ENCODE peak calls at places on chromosomes 4 and X, in five cellular contexts. One of them, this sample, is unnamed.
A peak's percentile ranks its signal among the peaks of the same experiment; 100 is the strongest.

GRCh38 chr4:6362896-6363295 is 93.2 kb downstream of the WFS1 start:
- DNase-seq in prostate gland: no peak
- DNase-seq in psoas muscle: no peak
- DNase-seq in dorsolateral prefrontal cortex: no peak
- DNase-seq in tibial nerve: no peak
- DNase-seq in this sample: no peak

GRCh38 chrX:100995469-100995868 is 26.0 kb downstream of the ARL13A start:
- DNase-seq in prostate gland: no peak
- DNase-seq in tibial nerve: no peak
- DNase-seq in dorsolateral prefrontal cortex: no peak
- DNase-seq in psoas muscle: no peak
- DNase-seq in this sample: no peak

GRCh38 chrX:131741103-131741581 is 197.3 kb downstream of the OR13H1 start:
- DNase-seq in dorsolateral prefrontal cortex: peak; percentile 79
- DNase-seq in psoas muscle: peak; percentile 69
- DNase-seq in tibial nerve: no peak
- DNase-seq in prostate gland: no peak
- DNase-seq in this sample: no peak

GRCh38 chr4:30756553-30756952 is 36.4 kb downstream of the PCDH7 start:
- DNase-seq in dorsolateral prefrontal cortex: no peak
- DNase-seq in tibial nerve: no peak
- DNase-seq in psoas muscle: no peak
- DNase-seq in prostate gland: no peak
- DNase-seq in this sample: no peak

GRCh38 chr4:127505203-127505602 is 127.6 kb upstream of the INTU start:
- DNase-seq in tibial nerve: peak; percentile 16
- DNase-seq in prostate gland: no peak
- DNase-seq in dorsolateral prefrontal cortex: no peak
- DNase-seq in psoas muscle: no peak
- DNase-seq in this sample: no peak

GRCh38 chrX:150752124-150752523 is 58.9 kb downstream of the MTMR1 start:
- DNase-seq in dorsolateral prefrontal cortex: no peak
- DNase-seq in prostate gland: no peak
- DNase-seq in tibial nerve: no peak
- DNase-seq in psoas muscle: no peak
- DNase-seq in this sample: no peak

GRCh38 chr4:185424905-185425599 is 712 bp downstream of the UFSP2 start:
- DNase-seq in prostate gland: peak; percentile 26
- DNase-seq in dorsolateral prefrontal cortex: peak; percentile 11
- DNase-seq in psoas muscle: no peak
- DNase-seq in tibial nerve: no peak
- DNase-seq in this sample: no peak

GRCh38 chrX:128739539-128739938 is 687.3 kb upstream of the ACTRT1 start:
- DNase-seq in tibial nerve: no peak
- DNase-seq in prostate gland: peak; percentile 5
- DNase-seq in dorsolateral prefrontal cortex: no peak
- DNase-seq in psoas muscle: no peak
- DNase-seq in this sample: no peak

GRCh38 chr4:145492376-145492775 is 10.7 kb downstream of the SMAD1 start:
- DNase-seq in tibial nerve: no peak
- DNase-seq in prostate gland: no peak
- DNase-seq in dorsolateral prefrontal cortex: no peak
- DNase-seq in psoas muscle: no peak
- DNase-seq in this sample: no peak

GRCh38 chrX:48580662-48581061 is 6.4 kb downstream of the RBM3 start:
- DNase-seq in dorsolateral prefrontal cortex: no peak
- DNase-seq in tibial nerve: no peak
- DNase-seq in psoas muscle: no peak
- DNase-seq in prostate gland: peak; percentile 15
- DNase-seq in this sample: no peak
- H3K27ac ChIP-seq in dorsolateral prefrontal cortex: no peak overlapping the region
- H3K27ac ChIP-seq in tibial nerve: no peak overlapping the region
- H3K27ac ChIP-seq in psoas muscle: no peak overlapping the region
- H3K27ac ChIP-seq in prostate gland: no peak overlapping the region
- H3K27ac ChIP-seq in this sample: no peak overlapping the region

GRCh38 chr4:18042754-18043153 is 21.2 kb upstream of the LCORL start:
- DNase-seq in tibial nerve: no peak
- DNase-seq in psoas muscle: no peak
- DNase-seq in dorsolateral prefrontal cortex: no peak
- DNase-seq in prostate gland: no peak
- DNase-seq in this sample: no peak
- TF ChIP-seq CTCF in tibial nerve: peak; percentile 8
- TF ChIP-seq CTCF in psoas muscle: no peak
- TF ChIP-seq CTCF in dorsolateral prefrontal cortex: no peak
- TF ChIP-seq CTCF in prostate gland: no peak
- TF ChIP-seq CTCF in this sample: no peak

GRCh38 chrX:99722094-99722493 is 688.0 kb downstream of the PCDH19 start:
- DNase-seq in dorsolateral prefrontal cortex: no peak
- DNase-seq in psoas muscle: no peak
- DNase-seq in prostate gland: no peak
- DNase-seq in tibial nerve: no peak
- DNase-seq in this sample: no peak

GRCh38 chrX:99719140-99719539 is 690.9 kb downstream of the PCDH19 start:
- DNase-seq in psoas muscle: no peak
- DNase-seq in prostate gland: no peak
- DNase-seq in dorsolateral prefrontal cortex: no peak
- DNase-seq in tibial nerve: no peak
- DNase-seq in this sample: no peak

DNA sequence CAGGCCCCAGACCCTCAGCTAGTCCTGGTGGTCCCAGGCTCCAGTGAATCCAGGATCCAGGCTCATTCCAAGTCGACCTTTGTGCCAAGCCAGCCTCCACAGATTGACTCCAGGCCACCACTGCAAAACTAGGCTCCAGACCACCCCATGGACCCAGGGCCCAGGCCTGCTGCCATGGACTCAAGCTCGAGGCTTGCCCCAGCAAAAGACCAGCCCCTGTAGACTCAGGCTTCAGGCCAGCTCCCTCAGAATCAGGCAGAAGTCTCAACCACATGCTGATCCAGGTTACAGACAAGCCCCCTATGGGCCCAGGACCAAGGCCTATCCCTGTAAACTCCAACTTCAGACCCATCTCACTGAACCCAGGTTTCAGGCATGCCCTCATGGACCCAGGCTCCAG is 692.4 kb downstream of the PCDH19 start:
- DNase-seq in dorsolateral prefrontal cortex: no peak
- DNase-seq in tibial nerve: no peak
- DNase-seq in psoas muscle: no peak
- DNase-seq in prostate gland: no peak
- DNase-seq in this sample: no peak
- H3K27ac ChIP-seq in dorsolateral prefrontal cortex: no peak overlapping the region
- H3K27ac ChIP-seq in tibial nerve: no peak overlapping the region
- H3K27ac ChIP-seq in psoas muscle: no peak overlapping the region
- H3K27ac ChIP-seq in prostate gland: no peak overlapping the region
- H3K27ac ChIP-seq in this sample: no peak overlapping the region

DNA sequence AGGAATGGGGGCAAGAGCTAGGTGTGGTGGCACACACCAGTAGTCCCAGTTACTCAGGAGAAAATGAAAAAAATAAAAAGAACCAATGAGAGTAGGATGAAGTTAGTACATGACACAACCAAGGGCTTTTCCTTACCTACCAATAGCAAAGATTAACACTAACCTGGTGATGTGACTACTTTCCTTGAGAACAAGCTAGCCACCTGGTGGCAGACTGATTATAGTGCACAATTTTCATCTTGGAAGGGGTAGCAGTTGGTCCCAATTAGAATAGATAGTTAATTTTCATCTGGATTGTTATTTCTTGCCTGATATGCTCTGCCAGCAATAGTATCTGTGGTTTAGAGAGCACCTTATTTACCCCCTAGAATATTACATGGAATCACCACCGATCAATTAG is 1216.8 kb upstream of the PABPC4L start:
- DNase-seq in tibial nerve: no peak
- DNase-seq in psoas muscle: no peak
- DNase-seq in dorsolateral prefrontal cortex: no peak
- DNase-seq in prostate gland: no peak
- DNase-seq in this sample: no peak
- TF ChIP-seq CTCF in tibial nerve: no peak
- TF ChIP-seq CTCF in psoas muscle: no peak
- TF ChIP-seq CTCF in dorsolateral prefrontal cortex: no peak
- TF ChIP-seq CTCF in prostate gland: no peak
- TF ChIP-seq CTCF in this sample: no peak

GRCh38 chr4:84936123-84936522 is 30.4 kb downstream of the WDFY3 start:
- DNase-seq in prostate gland: no peak
- DNase-seq in psoas muscle: no peak
- DNase-seq in dorsolateral prefrontal cortex: no peak
- DNase-seq in tibial nerve: no peak
- DNase-seq in this sample: no peak

GRCh38 chr4:84940960-84941359 is 25.5 kb downstream of the WDFY3 start:
- DNase-seq in tibial nerve: no peak
- DNase-seq in prostate gland: no peak
- DNase-seq in psoas muscle: no peak
- DNase-seq in dorsolateral prefrontal cortex: no peak
- DNase-seq in this sample: no peak

GRCh38 chr4:84939111-84939510 is 27.4 kb downstream of the WDFY3 start:
- DNase-seq in tibial nerve: no peak
- DNase-seq in psoas muscle: no peak
- DNase-seq in prostate gland: no peak
- DNase-seq in dorsolateral prefrontal cortex: peak; percentile 11
- DNase-seq in this sample: no peak

GRCh38 chr4:84937381-84937977 is 29.0 kb downstream of the WDFY3 start:
- DNase-seq in prostate gland: no peak
- DNase-seq in psoas muscle: no peak
- DNase-seq in dorsolateral prefrontal cortex: no peak
- DNase-seq in tibial nerve: no peak
- DNase-seq in this sample: no peak

DNA sequence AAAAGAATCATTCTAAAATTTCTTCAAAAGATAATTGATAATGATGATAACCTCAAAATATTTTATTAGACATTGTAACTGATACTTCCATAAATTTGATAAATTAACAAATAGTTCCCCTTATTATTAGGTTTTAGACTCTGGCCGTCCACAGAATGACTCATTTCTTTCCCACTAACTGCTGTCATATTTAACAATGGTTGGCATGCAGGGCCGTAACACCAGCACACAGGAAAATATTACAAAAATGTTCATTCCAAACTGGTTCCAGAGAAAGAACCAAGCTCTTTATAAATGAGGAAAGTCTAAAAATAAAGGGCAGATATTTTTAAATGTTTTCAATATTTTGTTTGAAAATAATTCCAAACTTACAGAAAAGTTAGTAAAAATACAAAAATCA is 28.2 kb downstream of the WDFY3 start:
- DNase-seq in dorsolateral prefrontal cortex: no peak
- DNase-seq in prostate gland: no peak
- DNase-seq in psoas muscle: no peak
- DNase-seq in tibial nerve: no peak
- DNase-seq in this sample: no peak
- H3K27ac ChIP-seq in dorsolateral prefrontal cortex: peak overlapping the region; percentile 14
- H3K27ac ChIP-seq in prostate gland: no peak overlapping the region
- H3K27ac ChIP-seq in psoas muscle: no peak overlapping the region
- H3K27ac ChIP-seq in tibial nerve: peak overlapping the region; percentile 65
- H3K27ac ChIP-seq in this sample: no peak overlapping the region

GRCh38 chrX:117508021-117508420 is 608.6 kb downstream of the KLHL13 start:
- DNase-seq in prostate gland: no peak
- DNase-seq in psoas muscle: no peak
- DNase-seq in dorsolateral prefrontal cortex: no peak
- DNase-seq in tibial nerve: no peak
- DNase-seq in this sample: no peak

GRCh38 chrX:117511379-117511778 is 605.2 kb downstream of the KLHL13 start:
- DNase-seq in prostate gland: no peak
- DNase-seq in dorsolateral prefrontal cortex: no peak
- DNase-seq in tibial nerve: no peak
- DNase-seq in psoas muscle: no peak
- DNase-seq in this sample: no peak

DNA sequence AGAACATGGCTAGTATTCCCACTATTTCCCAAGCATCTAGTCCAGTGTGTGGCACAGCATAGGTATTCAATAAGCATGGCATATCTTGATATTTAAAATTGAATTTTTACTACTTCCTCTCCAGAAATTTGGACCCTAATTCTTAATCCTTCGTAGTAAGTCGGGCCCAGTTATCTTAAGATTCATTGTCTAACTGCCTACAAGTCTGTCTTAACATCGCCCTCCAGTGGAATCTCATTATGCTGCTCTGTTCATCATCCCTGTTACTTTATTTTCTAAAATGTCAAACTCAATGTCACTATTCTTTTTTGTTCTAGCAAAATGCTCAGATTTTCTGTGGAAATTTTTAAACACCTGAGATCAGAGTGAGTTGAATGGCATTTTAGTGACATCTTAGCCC is 606.2 kb downstream of the KLHL13 start:
- DNase-seq in prostate gland: no peak
- DNase-seq in tibial nerve: no peak
- DNase-seq in dorsolateral prefrontal cortex: no peak
- DNase-seq in psoas muscle: no peak
- DNase-seq in this sample: no peak
- TF ChIP-seq CTCF in prostate gland: no peak
- TF ChIP-seq CTCF in tibial nerve: no peak
- TF ChIP-seq CTCF in dorsolateral prefrontal cortex: peak; percentile 24
- TF ChIP-seq CTCF in psoas muscle: no peak
- TF ChIP-seq CTCF in this sample: no peak

DNA sequence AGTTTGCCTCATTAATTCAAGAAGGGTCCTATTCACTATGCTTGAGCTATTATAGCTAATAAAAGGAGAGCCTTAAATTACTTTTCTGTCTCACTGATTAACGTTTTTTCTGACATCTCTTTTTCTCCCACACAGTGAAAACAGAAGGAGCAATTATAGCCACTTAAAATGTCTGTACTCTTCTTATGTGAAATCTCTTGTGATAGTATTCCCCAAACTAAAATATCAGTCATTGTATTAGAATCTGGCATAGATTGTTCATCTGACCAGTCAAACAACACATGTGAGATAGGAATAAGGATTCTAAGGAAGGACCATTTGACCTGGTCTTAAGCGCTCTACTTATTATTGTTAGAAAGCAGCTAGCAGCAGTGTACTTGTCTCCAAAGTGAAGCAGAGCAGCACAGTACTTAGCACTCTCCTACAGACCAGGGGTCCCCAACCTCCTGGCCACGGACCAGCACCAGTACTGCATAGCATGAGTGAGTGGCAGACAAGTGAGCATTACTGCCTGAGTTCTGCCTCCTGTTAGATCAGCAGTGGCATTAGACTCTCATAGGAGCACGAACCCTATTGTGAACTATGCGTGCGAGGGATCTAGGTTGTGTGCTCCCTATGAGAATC is 136.1 kb upstream of the SPRY1 start:
- DNase-seq in tibial nerve: no peak
- DNase-seq in prostate gland: no peak
- DNase-seq in dorsolateral prefrontal cortex: no peak
- DNase-seq in psoas muscle: no peak
- DNase-seq in this sample: no peak
- H3K27ac ChIP-seq in tibial nerve: no peak overlapping the region
- H3K27ac ChIP-seq in prostate gland: no peak overlapping the region
- H3K27ac ChIP-seq in dorsolateral prefrontal cortex: no peak overlapping the region
- H3K27ac ChIP-seq in psoas muscle: no peak overlapping the region
- H3K27ac ChIP-seq in this sample: no peak overlapping the region

GRCh38 chr4:37884855-37885487 is 5.9 kb upstream of the TBC1D1 start:
- DNase-seq in tibial nerve: no peak
- DNase-seq in psoas muscle: no peak
- DNase-seq in prostate gland: no peak
- DNase-seq in dorsolateral prefrontal cortex: no peak
- DNase-seq in this sample: no peak

GRCh38 chr4:37885496-37885895 is 5.4 kb upstream of the TBC1D1 start:
- DNase-seq in tibial nerve: no peak
- DNase-seq in dorsolateral prefrontal cortex: no peak
- DNase-seq in psoas muscle: no peak
- DNase-seq in prostate gland: peak; percentile 33
- DNase-seq in this sample: no peak

GRCh38 chr4:37879365-37879764 is 11.5 kb upstream of the TBC1D1 start:
- DNase-seq in prostate gland: no peak
- DNase-seq in psoas muscle: no peak
- DNase-seq in tibial nerve: no peak
- DNase-seq in dorsolateral prefrontal cortex: no peak
- DNase-seq in this sample: no peak

GRCh38 chr4:37882665-37883296 is 8.1 kb upstream of the TBC1D1 start:
- DNase-seq in dorsolateral prefrontal cortex: no peak
- DNase-seq in prostate gland: peak; percentile 41
- DNase-seq in tibial nerve: no peak
- DNase-seq in psoas muscle: no peak
- DNase-seq in this sample: no peak
- TF ChIP-seq CTCF in dorsolateral prefrontal cortex: no peak
- TF ChIP-seq CTCF in prostate gland: no peak
- TF ChIP-seq CTCF in tibial nerve: no peak
- TF ChIP-seq CTCF in psoas muscle: no peak
- TF ChIP-seq CTCF in this sample: no peak

This sample was measured in left lung.